ENCODE peak calls at places on chromosome 22, in five cellular contexts. K, S, L, E and Y are unnamed samples.

GRCh38 chr22:40332319-40332781 is 13.9 kb upstream of the ADSL start:
- DNase-seq in K (peak), S (no peak), L (no peak), E (peak), Y (no peak)

GRCh38 chr22:38468761-38469305 is 937 bp downstream of the KDELR3 start:
- DNase-seq in K (no peak), S (no peak), L (no peak), E (no peak), Y (no peak)

GRCh38 chr22:38954414-38955043 is 2.9 kb upstream of the APOBEC3A start:
- DNase-seq in K (no peak), S (no peak), L (no peak), E (no peak), Y (no peak)

GRCh38 chr22:39291501-39291900 is 27.9 kb downstream of the RPL3 start:
- DNase-seq in K (no peak), S (no peak), L (no peak), E (no peak), Y (no peak)

GRCh38 chr22:48827904-48828555 is 999.6 kb downstream of the BRD1 start:
- DNase-seq in K (no peak), S (peak), L (no peak), E (no peak), Y (no peak)

GRCh38 chr22:46797355-46797754 is 34.9 kb downstream of the TBC1D22A start:
- DNase-seq in K (peak), S (no peak), L (peak), E (peak), Y (no peak)

GRCh38 chr22:46041642-46042041 is 64.7 kb upstream of the WNT7B start:
- DNase-seq in K (no peak), S (no peak), L (no peak), E (no peak), Y (no peak)

GRCh38 chr22:45876136-45877035 is 100.6 kb downstream of the WNT7B start:
- DNase-seq in K (no peak), S (peak), L (no peak), E (no peak), Y (no peak)

GRCh38 chr22:46087816-46088277 is 62.5 kb upstream of the PPARA start:
- DNase-seq in K (peak), S (no peak), L (no peak), E (peak), Y (no peak)

GRCh38 chr22:37561209-37562048 is 1.1 kb downstream of the CDC42EP1 start:
- DNase-seq in K (peak), S (peak), L (peak), E (peak), Y (peak)

GRCh38 chr22:46300491-46300890 is 3.8 kb downstream of the GTSE1 start:
- DNase-seq in K (no peak), S (no peak), L (no peak), E (no peak), Y (no peak)

GRCh38 chr22:36430863-36431262 is 43.1 kb upstream of the MYH9 start:
- DNase-seq in K (no peak), S (no peak), L (no peak), E (peak), Y (no peak)

GRCh38 chr22:46073683-46074504 is 76.4 kb upstream of the PPARA start:
- DNase-seq in K (peak), S (no peak), L (no peak), E (peak), Y (no peak)

GRCh38 chr22:24289781-24290181 is 19.1 kb downstream of the SPECC1L start:
- DNase-seq in K (no peak), S (no peak), L (peak), E (no peak), Y (no peak)

GRCh38 chr22:40462195-40462988 is 92.0 kb downstream of the SGSM3 start:
- DNase-seq in K (no peak), S (no peak), L (peak), E (no peak), Y (no peak)

GRCh38 chr22:39718921-39719320 is 148.4 kb downstream of the CACNA1I start:
- DNase-seq in K (no peak), S (no peak), L (no peak), E (no peak), Y (no peak)

GRCh38 chr22:46732513-46732912 is 5.5 kb downstream of the CERK start:
- DNase-seq in K (no peak), S (no peak), L (no peak), E (no peak), Y (no peak)

GRCh38 chr22:36111316-36111715 is 49.2 kb downstream of the APOL3 start:
- DNase-seq in K (no peak), S (no peak), L (no peak), E (no peak), Y (no peak)

GRCh38 chr22:39426380-39427043 is 26.9 kb downstream of the TAB1 start:
- DNase-seq in K (no peak), S (no peak), L (no peak), E (no peak), Y (no peak)

GRCh38 chr22:47168900-47169800 is 406.7 kb downstream of the TBC1D22A start:
- DNase-seq in K (peak), S (peak), L (no peak), E (peak), Y (no peak)

GRCh38 chr22:37420656-37421467 is 6.4 kb downstream of the ELFN2 start:
- DNase-seq in K (no peak), S (no peak), L (no peak), E (peak), Y (no peak)

GRCh38 chr22:30282616-30283046 is 6.7 kb downstream of the CASTOR1 start:
- DNase-seq in K (no peak), S (no peak), L (no peak), E (no peak), Y (no peak)

GRCh38 chr22:48864748-48865147 is 962.9 kb downstream of the BRD1 start:
- DNase-seq in K (no peak), S (no peak), L (no peak), E (no peak), Y (no peak)

GRCh38 chr22:36734171-36735058 is 30.9 kb upstream of the CACNG2 start:
- DNase-seq in K (peak), S (no peak), L (peak), E (peak), Y (no peak)

GRCh38 chr22:39171623-39172264 is 19.3 kb upstream of the CBX7 start:
- DNase-seq in K (no peak), S (no peak), L (no peak), E (no peak), Y (no peak)

GRCh38 chr22:40620464-40621046 is 16.0 kb downstream of the MRTFA start:
- DNase-seq in K (peak), S (no peak), L (no peak), E (peak), Y (no peak)

GRCh38 chr22:27636716-27637503 is 164.6 kb downstream of the MN1 start:
- DNase-seq in K (no peak), S (no peak), L (no peak), E (no peak), Y (no peak)

GRCh38 chr22:45975266-45976161 is 1.4 kb downstream of the WNT7B start:
- DNase-seq in K (no peak), S (no peak), L (no peak), E (no peak), Y (no peak)

GRCh38 chr22:38088723-38089473 is 4.9 kb upstream of the SLC16A8 start:
- DNase-seq in K (peak), S (no peak), L (no peak), E (no peak), Y (no peak)

GRCh38 chr22:37611202-37611601 is 2.6 kb downstream of the GGA1 start:
- DNase-seq in K (peak), S (no peak), L (no peak), E (no peak), Y (no peak)

GRCh38 chr22:32917577-32918375 is 116.3 kb downstream of the TIMP3 start:
- DNase-seq in K (peak), S (no peak), L (no peak), E (peak), Y (no peak)

GRCh38 chr22:44331881-44332714 is 19.3 kb upstream of the SHISAL1 start:
- DNase-seq in K (peak), S (no peak), L (no peak), E (no peak), Y (no peak)
- TF ChIP-seq CTCF in K (no peak), S (no peak), L (no peak), E (no peak), Y (no peak)

GRCh38 chr22:44704159-44705021 is 2.4 kb downstream of the PRR5 start:
- DNase-seq in K (no peak), S (no peak), L (no peak), E (no peak), Y (no peak)

GRCh38 chr22:44701187-44701586 is 817 bp upstream of the PRR5 start:
- DNase-seq in K (no peak), S (no peak), L (no peak), E (no peak), Y (no peak)

GRCh38 chr22:44703269-44703870 is 1.4 kb downstream of the PRR5 start:
- DNase-seq in K (no peak), S (no peak), L (no peak), E (peak), Y (no peak)

GRCh38 chr22:44701824-44702478 is at the start of gene PRR5:
- DNase-seq in K (peak), S (peak), L (peak), E (peak), Y (peak)

DNA sequence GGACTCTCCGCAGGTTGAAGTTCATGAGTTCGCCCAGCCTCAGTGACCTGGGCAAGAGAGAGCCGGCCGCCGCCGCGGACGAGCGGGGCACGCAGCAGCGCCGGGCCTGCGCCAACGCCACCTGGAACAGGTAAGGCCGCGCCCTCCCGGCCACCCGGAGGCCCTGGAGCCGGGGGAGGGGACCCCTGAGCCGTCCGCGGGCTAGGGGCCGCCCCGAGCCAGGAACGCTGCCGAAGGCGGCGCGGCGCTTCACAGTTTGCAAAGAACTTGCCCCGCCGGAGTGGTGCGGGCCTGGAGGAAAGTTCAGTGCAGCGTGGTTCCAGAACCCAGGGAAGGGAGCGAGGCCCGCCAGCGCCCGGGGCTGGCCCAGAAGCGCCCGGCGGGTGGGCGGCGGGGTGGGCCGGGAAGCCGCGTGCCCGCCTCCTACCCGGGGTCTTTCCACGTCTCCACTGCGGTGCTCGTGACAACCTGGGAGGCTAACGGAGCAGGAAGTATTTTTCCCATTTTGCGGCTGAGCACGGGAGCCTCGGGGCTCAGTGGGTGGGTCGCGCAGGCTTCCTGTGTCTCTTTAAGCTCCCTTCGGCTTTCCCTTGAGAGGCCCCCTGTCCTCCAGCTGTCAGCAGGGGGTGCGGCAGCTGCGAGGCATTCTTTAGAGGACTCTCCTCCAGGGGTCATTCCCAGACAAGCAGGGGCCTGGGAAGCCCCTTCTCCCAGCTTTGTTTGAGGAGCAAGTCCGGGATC is 645 bp downstream of the PRR5 start:
- DNase-seq in K (peak), S (peak), L (no peak), E (peak), Y (peak)
- TF ChIP-seq CTCF in K (peak), S (no peak), L (no peak), E (peak), Y (no peak)

GRCh38 chr22:49883294-49883640 is 29.6 kb downstream of the ZBED4 start:
- DNase-seq in K (no peak), S (no peak), L (no peak), E (peak), Y (no peak)
- TF ChIP-seq CTCF in K (no peak), S (no peak), L (no peak), E (no peak), Y (no peak)

DNA sequence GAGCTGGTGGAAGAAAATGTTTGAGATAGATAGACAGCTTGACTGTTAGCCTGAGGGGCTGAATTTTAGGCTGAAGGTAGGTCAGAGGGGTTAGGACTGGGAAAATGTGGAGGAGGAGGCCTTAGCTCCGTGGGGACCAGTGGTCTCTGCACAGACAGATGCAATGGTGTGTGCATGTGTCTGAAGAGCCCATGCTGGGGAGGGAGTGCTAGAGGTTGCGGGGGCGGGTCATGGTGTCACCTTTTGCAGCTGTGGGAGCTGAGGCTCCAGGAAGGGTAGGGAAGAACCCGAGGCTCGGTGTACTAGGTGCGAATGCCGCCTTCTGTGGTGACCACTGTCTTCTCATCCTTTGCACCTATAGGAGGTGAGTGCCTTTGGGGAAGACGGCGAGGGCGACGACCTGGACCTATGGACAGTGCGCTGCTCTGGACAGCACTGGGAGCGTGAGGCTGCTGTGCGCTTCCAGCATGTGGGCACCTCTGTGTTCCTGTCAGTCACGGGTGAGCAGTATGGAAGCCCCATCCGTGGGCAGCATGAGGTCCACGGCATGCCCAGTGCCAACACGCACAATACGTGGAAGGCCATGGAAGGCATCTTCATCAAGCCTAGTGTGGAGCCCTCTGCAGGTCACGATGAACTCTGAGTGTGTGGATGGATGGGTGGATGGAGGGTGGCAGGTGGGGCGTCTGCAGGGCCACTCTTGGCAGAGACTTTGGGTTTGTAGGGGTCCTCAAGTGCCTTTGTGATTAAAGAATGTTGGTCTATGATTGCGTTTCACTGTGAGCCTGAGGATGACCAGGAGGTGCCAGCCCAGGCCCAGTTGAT is 1.6 kb downstream of the SDF2L1 start:
- DNase-seq in K (no peak), S (no peak), L (no peak), E (no peak), Y (no peak)
- TF ChIP-seq CTCF in K (peak), S (peak), L (peak), E (peak), Y (no peak)

DNA sequence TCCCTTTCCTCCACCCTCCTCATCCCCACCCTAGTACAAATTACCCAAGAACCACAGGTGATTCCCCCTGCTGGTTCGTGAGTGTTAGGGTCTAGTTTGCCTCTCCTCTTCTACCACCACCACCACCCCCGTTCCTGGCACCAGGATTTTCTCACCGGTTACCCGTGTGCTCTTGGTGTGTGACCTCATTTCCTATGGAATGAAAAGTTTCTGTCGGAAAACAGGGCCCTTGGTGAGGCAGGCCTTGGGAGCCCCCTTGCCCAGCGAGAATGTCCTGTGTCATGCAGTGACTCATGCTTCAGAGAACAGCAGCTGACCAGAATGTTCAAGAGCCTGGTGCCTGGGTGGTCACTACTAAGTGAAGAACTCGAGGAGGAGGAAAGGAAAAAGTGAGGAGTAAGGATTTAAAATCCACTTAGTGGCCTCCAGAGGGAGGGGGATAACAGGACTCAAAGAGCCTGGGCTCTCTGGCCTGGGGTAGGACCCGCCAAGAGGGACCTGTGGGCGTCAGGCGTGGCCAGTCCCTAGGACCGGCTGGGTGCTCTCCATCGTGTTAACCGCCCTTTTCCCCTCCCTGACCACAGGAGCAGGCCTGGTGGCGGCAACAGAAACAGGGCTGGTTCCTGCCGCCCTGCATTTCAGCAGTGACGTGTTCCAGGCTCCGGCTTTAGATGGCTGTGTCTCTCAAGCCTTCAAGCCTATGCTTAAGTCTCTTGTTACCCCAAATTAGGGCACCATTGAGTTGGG is 30.2 kb downstream of the C22orf31 start:
- DNase-seq in K (peak), S (peak), L (no peak), E (peak), Y (no peak)
- TF ChIP-seq CTCF in K (peak), S (no peak), L (no peak), E (peak), Y (peak)

GRCh38 chr22:18156878-18157713 is 7.1 kb downstream of the USP18 start:
- DNase-seq in K (peak), S (peak), L (peak), E (peak), Y (peak)
- TF ChIP-seq CTCF in K (peak), S (peak), L (peak), E (peak), Y (peak)

GRCh38 chr22:26170795-26171194 is 1.5 kb downstream of the SEZ6L start:
- DNase-seq in K (no peak), S (peak), L (no peak), E (no peak), Y (peak)
- TF ChIP-seq CTCF in K (no peak), S (peak), L (no peak), E (no peak), Y (peak)

GRCh38 chr22:20176421-20177060 is 25.7 kb upstream of the CCDC188 start:
- DNase-seq in K (no peak), S (no peak), L (no peak), E (no peak), Y (no peak)

GRCh38 chr22:20175597-20175900 is 24.7 kb upstream of the CCDC188 start:
- DNase-seq in K (no peak), S (no peak), L (no peak), E (no peak), Y (no peak)

GRCh38 chr22:20173246-20173645 is 22.4 kb upstream of the CCDC188 start:
- DNase-seq in K (no peak), S (no peak), L (no peak), E (no peak), Y (no peak)

GRCh38 chr22:20173720-20174119 is 22.9 kb upstream of the CCDC188 start:
- DNase-seq in K (no peak), S (no peak), L (no peak), E (no peak), Y (no peak)

GRCh38 chr22:20174785-20175596 is 24.1 kb upstream of the CCDC188 start:
- DNase-seq in K (peak), S (no peak), L (peak), E (peak), Y (no peak)
- TF ChIP-seq CTCF in K (peak), S (peak), L (no peak), E (peak), Y (peak)

GRCh38 chr22:22591348-22592299 is 32.6 kb upstream of the PRAME start:
- DNase-seq in K (peak), S (no peak), L (no peak), E (peak), Y (no peak)
- TF ChIP-seq CTCF in K (no peak), S (no peak), L (no peak), E (peak), Y (no peak)

GRCh38 chr22:43177479-43177878 is 9.5 kb downstream of the TTLL12 start:
- DNase-seq in K (no peak), S (no peak), L (no peak), E (no peak), Y (no peak)
- TF ChIP-seq CTCF in K (no peak), S (no peak), L (no peak), E (no peak), Y (no peak)